ENCODE peak calls at places on chromosomes 7 and 10, in five cellular contexts. I, H, A, W and R are unnamed samples.
A peak's percentile ranks its signal among the peaks of the same experiment; 100 is the strongest.

GRCh38 chr7:69403169-69403568 is 195.1 kb upstream of the AUTS2 start:
- DNase-seq in H (no peak), I (no peak), W (no peak), A (no peak), R (no peak)

GRCh38 chr7:50729962-50730361 is 52.7 kb downstream of the GRB10 start:
- DNase-seq in A (no peak), I (no peak), H (no peak), W (no peak), R (no peak)

GRCh38 chr10:104580321-104580720 is 60.8 kb upstream of the SORCS3 start:
- DNase-seq in H (no peak), I (no peak), A (no peak), W (no peak), R (no peak)

GRCh38 chr10:52771534-52772455 is 789 bp downstream of the MBL2 start:
- DNase-seq in I (no peak), A (peak; percentile 88), W (no peak), H (peak; percentile 13), R (no peak)

GRCh38 chr10:118034755-118035154 is 12.0 kb downstream of the RAB11FIP2 start:
- DNase-seq in A (no peak), H (no peak), I (no peak), W (no peak), R (no peak)

GRCh38 chr7:136728945-136729344 is 139.5 kb upstream of the CHRM2 start:
- DNase-seq in H (no peak), I (no peak), A (no peak), W (no peak), R (no peak)

GRCh38 chr10:69494626-69495558 is 43.6 kb downstream of the TSPAN15 start:
- DNase-seq in I (no peak), W (no peak), A (no peak), H (no peak), R (no peak)

GRCh38 chr10:100969175-100970075 is at the start of gene SEMA4G:
- DNase-seq in I (peak; percentile 84), W (peak; percentile 79), A (peak; percentile 80), H (peak; percentile 90), R (no peak)

GRCh38 chr10:117541405-117541908 is 1.1 kb upstream of the EMX2 start:
- DNase-seq in H (no peak), I (peak; percentile 21), A (no peak), W (no peak), R (no peak)

GRCh38 chr10:25869609-25870008 is 64.4 kb upstream of the MYO3A start:
- DNase-seq in I (no peak), W (no peak), A (no peak), H (no peak), R (no peak)

GRCh38 chr7:155263522-155264197 is 34.0 kb upstream of the INSIG1 start:
- DNase-seq in A (no peak), H (peak; percentile 50), I (no peak), W (no peak), R (no peak)

GRCh38 chr7:151425670-151426075 is 14.3 kb downstream of the CRYGN start:
- DNase-seq in W (no peak), A (no peak), H (no peak), I (no peak), R (no peak)

GRCh38 chr7:141738592-141739013 is 445 bp downstream of the SSBP1 start:
- DNase-seq in H (no peak), A (no peak), I (no peak), W (no peak), R (no peak)

GRCh38 chr7:101681170-101682007 is 52.3 kb upstream of the MYL10 start:
- DNase-seq in A (no peak), I (no peak), W (peak; percentile 89), H (no peak), R (no peak)

GRCh38 chr10:32171213-32171612 is 115.0 kb upstream of the KIF5B start:
- DNase-seq in A (peak; percentile 64), W (no peak), I (no peak), H (no peak), R (no peak)

GRCh38 chr7:137838706-137839315 is 8.0 kb downstream of the DGKI start:
- DNase-seq in H (no peak), A (no peak), I (no peak), W (no peak), R (no peak)

GRCh38 chr10:49600781-49601400 is 9.2 kb upstream of the SLC18A3 start:
- DNase-seq in A (no peak), I (no peak), H (no peak), W (no peak), R (no peak)

GRCh38 chr10:75910032-75910431 is 478.6 kb downstream of the LRMDA start:
- DNase-seq in W (no peak), A (peak; percentile 26), H (no peak), I (no peak), R (no peak)

GRCh38 chr10:130812381-130813148 is 499.0 kb downstream of the TCERG1L start:
- DNase-seq in A (no peak), W (no peak), I (no peak), H (peak; percentile 40), R (no peak)

GRCh38 chr7:42661312-42661711 is 250.6 kb downstream of the C7orf25 start:
- DNase-seq in I (no peak), H (no peak), W (no peak), A (no peak), R (no peak)
- TF ChIP-seq HDAC2 in I (no peak), H (no peak), W (no peak), A (no peak), R (no peak)

GRCh38 chr7:2050511-2050866 is 182.3 kb downstream of the MAD1L1 start:
- DNase-seq in A (no peak), H (no peak), I (no peak), W (no peak), R (no peak)
- TF ChIP-seq HDAC2 in A (no peak), H (no peak), I (no peak), W (no peak), R (no peak)

GRCh38 chr10:12723240-12723639 is 278.3 kb downstream of the CCDC3 start:
- DNase-seq in H (no peak), I (no peak), W (no peak), A (no peak), R (no peak)
- TF ChIP-seq HDAC2 in H (no peak), I (no peak), W (no peak), A (no peak), R (no peak)

DNA sequence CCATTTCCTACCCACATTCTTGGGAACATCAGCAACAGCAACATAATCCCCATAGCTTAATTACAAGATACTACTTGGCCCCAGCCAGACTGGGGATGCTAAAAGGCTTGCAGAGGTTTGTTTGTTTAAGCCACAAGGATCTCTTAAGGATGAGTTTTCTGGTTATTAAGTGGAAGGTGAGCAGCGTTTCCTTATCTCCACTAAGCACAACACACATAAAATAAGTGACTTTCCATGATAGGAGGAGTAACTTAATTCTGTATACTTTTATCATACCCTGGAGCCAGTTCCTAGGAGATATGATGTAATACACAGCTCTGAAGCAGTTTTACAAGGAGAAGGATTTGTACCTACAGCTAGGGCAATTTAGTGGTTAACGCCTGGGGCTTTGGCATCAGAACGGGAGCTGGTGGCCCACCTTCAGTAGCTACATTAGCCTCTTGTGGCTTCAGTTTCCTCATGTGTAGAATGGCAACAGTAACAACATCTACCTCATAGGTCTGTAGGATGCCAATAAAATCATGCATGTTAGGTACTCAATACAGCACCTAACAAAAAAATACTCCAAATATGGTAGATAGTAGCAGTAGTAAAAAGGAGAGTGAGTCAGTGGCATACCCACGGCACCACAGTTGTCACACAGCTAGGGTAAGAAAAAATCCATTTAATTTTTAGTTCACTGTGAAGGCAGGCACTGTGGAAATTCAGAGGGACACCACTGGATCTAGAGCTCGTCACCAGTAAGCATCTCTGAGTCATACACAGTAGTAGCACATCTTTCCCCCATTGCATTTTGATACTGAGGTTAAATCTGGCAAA is 55.2 kb downstream of the DOCK4 start:
- DNase-seq in A (no peak), I (no peak), H (no peak), W (no peak), R (no peak)
- TF ChIP-seq HDAC2 in A (no peak), I (no peak), H (no peak), W (no peak), R (no peak)

GRCh38 chr10:79102056-79102874 is 33.5 kb downstream of the ZMIZ1 start:
- DNase-seq in H (no peak), I (peak; percentile 50), A (no peak), W (no peak), R (no peak)
- TF ChIP-seq HDAC2 in H (no peak), I (no peak), A (no peak), W (no peak), R (no peak)

DNA sequence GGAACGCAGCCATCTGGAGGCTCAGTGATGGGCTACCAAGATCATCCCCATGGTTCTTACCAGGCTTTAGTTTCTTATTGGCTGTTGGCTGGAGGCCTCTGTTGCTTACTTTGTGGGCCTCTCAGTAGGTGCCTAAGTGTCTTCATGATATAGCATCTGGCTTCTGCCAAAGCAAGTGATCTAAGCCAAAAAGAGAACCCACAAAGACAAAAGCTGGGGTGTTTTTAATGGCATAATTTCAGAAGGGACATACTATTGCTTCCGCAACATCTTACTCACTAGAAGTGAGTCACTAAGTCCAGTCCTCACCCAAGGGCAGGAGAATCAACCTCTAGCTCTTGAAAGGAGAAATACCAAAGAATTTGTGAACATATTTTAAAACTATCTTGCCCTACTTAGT is 132.0 kb upstream of the MDFIC start:
- DNase-seq in A (no peak), H (no peak), W (no peak), I (no peak), R (no peak)
- TF ChIP-seq HDAC2 in A (no peak), H (no peak), W (no peak), I (no peak), R (no peak)

DNA sequence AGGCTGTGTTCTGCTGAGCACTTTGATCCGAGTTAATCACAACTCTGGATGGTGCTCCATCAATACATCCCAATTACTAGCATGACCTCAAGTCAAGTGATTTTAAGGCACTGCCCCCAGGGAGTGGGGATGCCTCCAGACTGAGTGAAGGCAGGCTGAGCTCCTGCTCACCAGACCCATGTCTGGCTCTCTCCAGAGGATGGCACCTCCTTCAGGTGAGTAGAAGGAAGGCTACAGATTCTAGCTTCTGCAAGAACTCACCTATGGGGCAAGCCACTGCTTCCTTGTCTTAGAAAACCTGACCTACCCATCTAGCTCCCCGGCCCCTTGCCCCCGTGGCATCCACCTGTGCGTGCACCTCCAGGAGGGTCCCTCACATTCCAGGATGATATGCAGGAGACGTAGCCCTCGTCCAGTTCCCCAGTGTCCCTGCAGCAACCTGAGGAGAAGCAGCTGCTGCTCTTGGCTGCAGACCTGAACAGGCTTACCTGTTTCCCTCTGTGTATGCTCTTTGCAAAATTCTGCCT is 390.3 kb downstream of the GRID1 start:
- DNase-seq in H (no peak), I (no peak), A (no peak), W (no peak), R (no peak)
- TF ChIP-seq HDAC2 in H (no peak), I (no peak), A (no peak), W (no peak), R (no peak)

DNA sequence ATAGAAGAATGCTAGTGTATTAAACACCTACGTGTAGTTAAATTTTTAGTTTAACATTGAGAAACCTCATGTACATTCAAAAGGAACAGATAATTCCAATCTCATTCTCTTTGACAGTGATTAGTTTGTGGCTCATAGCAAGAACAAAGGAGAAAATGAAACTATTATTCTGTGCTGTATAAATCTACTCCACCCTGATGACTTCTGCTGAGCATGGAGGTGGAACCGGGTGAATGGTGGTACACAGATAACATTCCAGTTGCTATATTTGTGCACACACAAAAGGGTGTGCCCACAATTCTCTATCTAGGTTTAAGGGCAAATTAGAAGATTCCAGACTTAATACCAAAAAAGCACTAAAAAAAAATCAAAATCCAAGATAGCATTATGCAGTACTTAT is 17.0 kb upstream of the RALA start:
- DNase-seq in I (no peak), A (no peak), W (no peak), H (no peak), R (no peak)
- TF ChIP-seq HDAC2 in I (no peak), A (no peak), W (no peak), H (no peak), R (no peak)

GRCh38 chr7:7639421-7639820 is 1.1 kb upstream of the UMAD1 start:
- DNase-seq in A (no peak), H (no peak), I (no peak), W (no peak), R (no peak)
- TF ChIP-seq HDAC2 in A (no peak), H (no peak), I (no peak), W (no peak), R (no peak)